ENCODE peak calls at places on chromosome 3, in six cellular contexts. J, H, Q, D, I and U are unnamed samples.

GRCh38 chr3:75906555-75907112 is 121.3 kb upstream of the ZNF717 start:
- DNase-seq in H (no peak), J (peak; percentile 20), Q (no peak), D (no peak), I (no peak), U (no peak)

GRCh38 chr3:117628896-117629295 is 919.3 kb downstream of the TUSC7 start:
- DNase-seq in H (no peak), J (peak; percentile 83), I (no peak), Q (no peak), D (no peak), U (no peak)

GRCh38 chr3:187799942-187800637 is 54.8 kb upstream of the BCL6 start:
- DNase-seq in I (no peak), D (no peak), Q (no peak), J (no peak), H (no peak), U (no peak)

GRCh38 chr3:54870423-54870822 is 57.4 kb downstream of the LRTM1 start:
- DNase-seq in J (peak; percentile 96), H (no peak), I (no peak), Q (no peak), D (no peak), U (peak; percentile 59)

GRCh38 chr3:177538064-177538742 is 340.9 kb upstream of the TBL1XR1 start:
- DNase-seq in Q (no peak), J (peak; percentile 88), I (no peak), D (no peak), H (no peak), U (no peak)

GRCh38 chr3:16332904-16333426 is 68.0 kb downstream of the OXNAD1 start:
- DNase-seq in J (peak; percentile 41), H (no peak), Q (no peak), D (no peak), I (no peak), U (no peak)

GRCh38 chr3:16415911-16416310 is 97.6 kb downstream of the RFTN1 start:
- DNase-seq in Q (no peak), H (no peak), I (no peak), D (no peak), J (no peak), U (no peak)

GRCh38 chr3:60633644-60634043 is 617.6 kb downstream of the FHIT start:
- DNase-seq in I (peak; percentile 21), H (no peak), J (no peak), Q (no peak), D (no peak), U (peak; percentile 0)

GRCh38 chr3:113255854-113256615 is 44.7 kb downstream of the BOC start:
- DNase-seq in Q (no peak), D (no peak), H (no peak), I (no peak), J (no peak), U (no peak)

GRCh38 chr3:99761415-99761981 is 56.2 kb upstream of the CMSS1 start:
- DNase-seq in Q (no peak), I (no peak), D (no peak), H (no peak), J (no peak), U (no peak)

GRCh38 chr3:183061431-183062172 is 37.7 kb downstream of the MCCC1 start:
- DNase-seq in J (no peak), H (no peak), Q (no peak), D (no peak), I (no peak), U (no peak)

GRCh38 chr3:20043398-20043797 is 3.2 kb downstream of the KAT2B start:
- DNase-seq in Q (peak; percentile 87), H (peak; percentile 92), I (peak; percentile 32), J (no peak), D (peak; percentile 88), U (no peak)

GRCh38 chr3:72129384-72130094 is 344.6 kb upstream of the PROK2 start:
- DNase-seq in D (no peak), J (no peak), H (no peak), I (no peak), Q (no peak), U (no peak)

GRCh38 chr3:54954019-54954418 is 26.2 kb upstream of the LRTM1 start:
- DNase-seq in H (no peak), J (peak; percentile 97), D (no peak), I (no peak), Q (no peak), U (no peak)

GRCh38 chr3:130539005-130539404 is 22.0 kb downstream of the COL6A6 start:
- DNase-seq in I (peak; percentile 52), J (peak; percentile 12), Q (no peak), H (peak; percentile 59), D (peak; percentile 35), U (peak; percentile 60)

GRCh38 chr3:66260431-66260830 is 39.6 kb downstream of the SLC25A26 start:
- DNase-seq in J (no peak), H (no peak), D (no peak), I (no peak), Q (no peak), U (no peak)

GRCh38 chr3:16936656-16937055 is 51.9 kb downstream of the PLCL2 start:
- DNase-seq in J (no peak), Q (no peak), D (no peak), H (no peak), I (no peak), U (no peak)

GRCh38 chr3:107216711-107217110 is 160.5 kb upstream of the CCDC54 start:
- DNase-seq in D (no peak), H (no peak), I (no peak), Q (no peak), J (peak; percentile 92), U (no peak)

GRCh38 chr3:155978324-155978723 is 107.9 kb downstream of the GMPS start:
- DNase-seq in H (no peak), J (no peak), D (no peak), Q (no peak), I (no peak), U (no peak)

DNA sequence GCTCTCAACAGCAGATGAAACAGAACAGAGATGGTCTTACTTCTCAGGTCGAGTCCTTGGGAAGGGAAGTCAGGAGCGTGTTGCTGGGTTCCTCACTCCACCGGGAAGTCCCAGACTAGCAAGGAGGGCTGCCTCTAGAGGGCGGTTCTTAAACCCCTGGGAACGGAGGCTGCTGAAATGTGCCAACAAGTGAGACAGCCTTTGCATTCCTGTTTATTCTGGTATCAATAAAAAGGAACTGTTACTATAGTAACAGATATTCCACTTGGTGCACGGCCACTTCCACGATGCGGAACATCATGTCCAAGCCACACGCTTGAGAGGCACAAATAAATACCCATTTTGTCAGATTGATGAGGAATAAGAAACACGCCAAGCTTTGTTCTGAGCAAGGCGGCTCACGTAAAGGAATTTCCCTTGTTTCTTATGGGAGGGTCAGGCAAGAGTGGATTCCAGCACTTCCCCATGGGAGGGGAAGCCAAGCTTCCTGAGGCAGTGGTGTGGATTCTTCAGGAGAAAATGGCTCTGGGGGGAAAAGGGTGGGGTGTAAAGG is at the start of gene FAM107A:
- DNase-seq in D (no peak), Q (no peak), H (no peak), I (no peak), J (peak; percentile 50), U (no peak)
- TF ChIP-seq CTCF in D (no peak), Q (no peak), H (no peak), I (no peak), J (peak; percentile 45), U (no peak)

GRCh38 chr3:140823106-140823505 is 118.5 kb upstream of the SLC25A36 start:
- DNase-seq in H (no peak), D (no peak), J (no peak), Q (no peak), I (no peak), U (no peak)
- TF ChIP-seq CTCF in H (no peak), D (no peak), J (no peak), Q (no peak), I (no peak), U (no peak)

GRCh38 chr3:82163907-82164520 is 402.6 kb upstream of the GBE1 start:
- DNase-seq in J (no peak), D (no peak), Q (no peak), H (no peak), I (no peak), U (peak; percentile 41)
- TF ChIP-seq CTCF in J (peak; percentile 15), D (no peak), Q (no peak), H (no peak), I (no peak), U (no peak)

DNA sequence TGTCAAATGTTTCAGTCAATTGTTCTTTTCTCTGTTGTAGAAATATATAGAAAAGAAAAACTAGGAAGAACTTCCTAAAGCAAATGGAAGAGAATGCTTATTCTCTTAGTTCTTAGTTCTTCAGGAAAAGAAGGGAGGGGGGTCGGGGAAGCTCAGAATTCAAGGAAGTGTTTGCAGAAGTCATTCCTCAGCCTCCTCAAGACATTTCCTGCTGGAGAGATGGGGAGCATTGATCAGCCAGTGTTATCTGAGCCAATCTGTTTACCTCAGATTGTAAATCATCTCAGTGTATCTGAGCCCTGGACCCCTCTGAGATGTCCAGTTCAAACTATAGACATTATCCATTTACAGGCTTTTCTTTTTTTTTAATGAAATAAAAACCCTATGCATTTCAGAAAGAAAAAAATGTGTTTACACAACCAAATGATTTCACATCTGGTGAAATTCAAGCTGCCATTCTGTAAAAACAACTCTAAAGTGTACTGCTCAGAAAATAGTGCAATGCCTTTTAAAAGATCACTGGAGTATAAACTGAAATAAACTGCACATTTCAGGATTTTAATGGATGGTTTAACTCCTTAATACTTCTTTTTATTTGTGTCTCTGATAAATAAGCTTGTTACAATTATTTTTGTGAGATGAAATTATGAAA is 460.7 kb downstream of the ROBO1 start:
- DNase-seq in H (no peak), J (no peak), D (no peak), Q (no peak), I (no peak), U (no peak)
- TF ChIP-seq CTCF in H (no peak), J (no peak), D (no peak), Q (no peak), I (no peak), U (no peak)

DNA sequence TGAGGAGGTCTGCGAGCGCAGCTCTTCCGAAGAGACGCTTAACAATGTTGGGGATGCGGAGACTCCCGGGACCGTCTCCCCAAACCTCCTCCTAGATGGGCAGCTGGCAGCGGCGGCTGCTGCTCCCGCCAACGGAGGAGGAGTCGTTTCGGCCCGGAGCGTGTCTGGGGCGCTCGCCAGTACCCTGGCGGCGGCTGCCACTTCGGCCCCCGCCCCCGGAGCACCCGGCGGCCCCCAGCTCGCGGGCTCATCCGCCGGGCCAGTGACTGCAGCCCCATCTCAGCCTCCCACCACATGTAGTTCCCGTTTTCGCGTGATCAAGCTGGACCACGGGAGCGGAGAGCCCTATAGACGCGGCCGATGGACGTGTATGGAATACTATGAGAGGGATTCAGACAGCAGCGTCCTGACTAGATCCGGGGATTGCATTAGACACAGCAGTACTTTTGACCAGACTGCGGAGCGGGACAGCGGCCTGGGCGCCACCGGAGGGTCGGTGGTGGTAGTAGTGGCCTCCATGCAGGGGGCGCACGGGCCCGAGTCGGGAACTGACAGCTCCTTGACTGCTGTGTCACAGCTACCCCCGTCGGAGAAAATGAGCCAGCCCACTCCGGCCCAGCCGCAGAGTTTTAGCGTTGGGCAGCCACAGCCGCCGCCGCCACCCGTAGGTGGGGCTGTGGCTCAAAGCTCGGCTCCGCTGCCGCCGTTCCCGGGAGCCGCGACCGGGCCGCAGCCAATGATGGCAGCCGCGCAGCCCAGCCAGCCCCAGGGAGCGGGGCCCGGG is 1.6 kb downstream of the TSC22D2 start:
- DNase-seq in I (peak; percentile 71), H (peak; percentile 86), Q (peak; percentile 89), J (peak; percentile 65), D (peak; percentile 87), U (peak; percentile 87)
- TF ChIP-seq CTCF in I (no peak), H (peak; percentile 63), Q (peak; percentile 61), J (peak; percentile 39), D (peak; percentile 37), U (peak; percentile 16)

GRCh38 chr3:69020424-69020823 is 6.9 kb upstream of the EOGT start:
- DNase-seq in Q (no peak), I (no peak), J (no peak), H (no peak), D (no peak), U (no peak)
- TF ChIP-seq CTCF in Q (peak; percentile 9), I (no peak), J (peak; percentile 19), H (peak; percentile 32), D (no peak), U (no peak)